ENCODE peak calls at places on chromosomes 13 and 19, in six cellular contexts. S, W, G, R, E and D are unnamed samples.

GRCh38 chr19:6590458-6591319 is at the start of gene CD70:
- DNase-seq in S (peak; percentile 50), G (no peak), R (peak; percentile 88), W (no peak), E (peak; percentile 79), D (peak; percentile 62)

GRCh38 chr13:23372264-23372905 is 61.1 kb downstream of the SACS start:
- DNase-seq in R (no peak), S (no peak), G (no peak), W (no peak), E (no peak), D (no peak)

GRCh38 chr19:18422530-18423191 is 3.5 kb downstream of the SSBP4 start:
- DNase-seq in W (no peak), S (no peak), G (no peak), E (no peak), R (no peak), D (no peak)

GRCh38 chr13:48233097-48233885 is at the start of gene ITM2B:
- DNase-seq in E (peak; percentile 74), G (peak; percentile 97), W (peak; percentile 87), R (no peak), S (peak; percentile 54), D (peak; percentile 43)

GRCh38 chr13:99062593-99062992 is 84.7 kb upstream of the DOCK9 start:
- DNase-seq in G (no peak), R (no peak), E (no peak), S (no peak), W (no peak), D (no peak)

GRCh38 chr19:6226444-6227155 is 53.2 kb downstream of the MLLT1 start:
- DNase-seq in R (no peak), G (peak; percentile 24), W (no peak), S (peak; percentile 14), E (no peak), D (no peak)

GRCh38 chr13:29801737-29802305 is 48.6 kb downstream of the UBL3 start:
- DNase-seq in S (no peak), W (no peak), R (no peak), E (no peak), G (no peak), D (no peak)

GRCh38 chr19:8161135-8161646 is 11.8 kb upstream of the FBN3 start:
- DNase-seq in R (peak; percentile 39), S (no peak), W (peak; percentile 68), E (no peak), G (peak; percentile 40), D (no peak)

GRCh38 chr13:74077847-74078246 is 56.4 kb downstream of the KLF12 start:
- DNase-seq in W (no peak), S (no peak), G (no peak), R (no peak), E (no peak), D (no peak)

GRCh38 chr13:34103854-34104253 is 285.9 kb downstream of the RFC3 start:
- DNase-seq in R (no peak), G (no peak), S (no peak), W (no peak), E (no peak), D (no peak)

GRCh38 chr13:50170447-50171037 is 155.3 kb downstream of the KCNRG start:
- DNase-seq in G (no peak), W (no peak), E (no peak), R (no peak), S (no peak), D (no peak)

GRCh38 chr19:6071103-6071485 is 39.2 kb downstream of the RFX2 start:
- DNase-seq in W (no peak), S (no peak), E (no peak), G (no peak), R (no peak), D (no peak)

GRCh38 chr19:12956446-12957388 is at the start of gene GADD45GIP1:
- DNase-seq in R (peak; percentile 41), S (peak; percentile 80), G (peak; percentile 94), E (peak; percentile 89), W (peak; percentile 84), D (peak; percentile 78)

GRCh38 chr19:2481466-2481865 is 5.5 kb downstream of the GADD45B start:
- DNase-seq in W (no peak), G (no peak), S (no peak), E (no peak), R (no peak), D (no peak)

GRCh38 chr13:113635709-113636108 is 22.3 kb downstream of the ATP4B start:
- DNase-seq in R (no peak), G (no peak), E (no peak), W (no peak), S (no peak), D (no peak)

GRCh38 chr19:33654840-33655508 is 33.2 kb downstream of the CHST8 start:
- DNase-seq in S (no peak), W (no peak), G (no peak), R (no peak), E (no peak), D (no peak)

GRCh38 chr19:41958367-41959055 is 610 bp downstream of the RABAC1 start:
- DNase-seq in W (peak; percentile 91), E (peak; percentile 97), G (peak; percentile 91), S (peak; percentile 91), R (no peak), D (peak; percentile 85)

GRCh38 chr13:61286148-61286745 is 129.4 kb downstream of the PCDH20 start:
- DNase-seq in E (peak; percentile 51), R (no peak), S (no peak), W (peak; percentile 4), G (peak; percentile 4), D (peak; percentile 4)

GRCh38 chr13:41919031-41919740 is 41.7 kb downstream of the VWA8 start:
- DNase-seq in R (no peak), W (no peak), G (no peak), S (no peak), E (no peak), D (no peak)

GRCh38 chr19:42268142-42268703 is 829 bp upstream of the CIC start:
- DNase-seq in G (peak; percentile 89), R (peak; percentile 98), E (peak; percentile 96), S (peak; percentile 90), W (peak; percentile 88), D (peak; percentile 87)

GRCh38 chr19:32138416-32138815 is 207.0 kb upstream of the ZNF507 start:
- DNase-seq in E (no peak), R (no peak), S (no peak), G (no peak), W (peak; percentile 21), D (no peak)

GRCh38 chr13:101691326-101691725 is 238.9 kb downstream of the ITGBL1 start:
- DNase-seq in G (no peak), S (no peak), W (no peak), R (no peak), E (no peak), D (no peak)

GRCh38 chr13:25213716-25214115 is 41.6 kb upstream of the AMER2 start:
- DNase-seq in S (no peak), W (no peak), R (no peak), G (no peak), E (no peak), D (no peak)
- TF ChIP-seq TAF1 in S (no peak), W (no peak), R (no peak), G (no peak), E (no peak), D (no peak)

GRCh38 chr19:54461201-54462071 is 2.1 kb downstream of the LENG9 start:
- DNase-seq in G (no peak), S (no peak), E (no peak), R (no peak), W (peak; percentile 6), D (no peak)
- TF ChIP-seq POLR2AphosphoS5 in G (no peak), S (no peak), E (no peak), R (peak; percentile 21), W (no peak), D (no peak)

GRCh38 chr19:15381429-15381828 is 1.8 kb upstream of the AKAP8 start:
- DNase-seq in W (no peak), R (no peak), G (no peak), S (no peak), E (no peak), D (no peak)

GRCh38 chr19:15379083-15379995 is at the start of gene AKAP8:
- DNase-seq in S (peak; percentile 97), G (peak; percentile 100), E (peak; percentile 97), W (peak; percentile 97), R (peak; percentile 94), D (peak; percentile 96)

GRCh38 chr19:15378529-15379082 is 981 bp downstream of the AKAP8 start:
- DNase-seq in R (no peak), G (peak; percentile 62), E (no peak), W (no peak), S (no peak), D (peak; percentile 63)

GRCh38 chr19:15381864-15382263 is 2.3 kb upstream of the AKAP8 start:
- DNase-seq in S (no peak), G (no peak), W (no peak), E (no peak), R (no peak), D (no peak)

DNA sequence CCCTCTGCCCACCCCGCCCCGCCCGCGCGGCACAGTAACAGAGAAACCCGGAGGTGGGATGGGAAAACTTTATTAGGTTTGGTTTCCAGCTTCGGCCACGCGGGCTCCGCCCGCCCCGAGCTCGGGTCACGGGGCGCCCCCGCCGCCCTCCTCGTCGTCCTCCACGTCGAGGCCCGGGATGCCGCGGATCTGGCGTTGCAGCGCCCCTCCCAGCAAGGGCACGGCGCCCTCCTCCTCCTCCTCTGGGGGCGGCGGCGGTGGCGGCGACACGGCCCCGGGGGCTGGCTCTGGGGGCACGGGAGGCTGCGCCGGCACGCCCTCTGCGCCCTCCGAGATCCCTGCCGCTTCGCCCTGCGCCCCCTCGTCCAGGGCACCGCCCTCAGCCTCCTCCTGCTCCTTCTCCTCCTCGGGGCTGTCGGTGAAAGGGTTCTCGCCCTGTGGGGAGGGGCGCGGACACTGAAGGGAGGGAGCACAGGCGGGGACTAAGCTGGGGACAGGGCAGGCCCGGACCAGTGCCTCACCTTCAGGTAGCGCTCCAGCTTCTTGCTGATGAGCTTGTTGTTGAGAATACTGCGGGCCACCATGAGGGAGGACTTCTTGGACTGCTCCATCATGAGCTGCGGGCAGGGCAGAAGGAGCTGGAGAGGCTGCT is 535 bp upstream of the AKAP8 start:
- DNase-seq in S (no peak), G (no peak), E (peak; percentile 89), W (peak; percentile 61), R (no peak), D (no peak)
- TF ChIP-seq TAF1 in S (no peak), G (no peak), E (no peak), W (no peak), R (no peak), D (no peak)

GRCh38 chr19:16087940-16088339 is 11.6 kb downstream of the TPM4 start:
- DNase-seq in S (no peak), W (no peak), G (no peak), R (no peak), E (no peak), D (no peak)
- TF ChIP-seq POLR2AphosphoS5 in S (peak; percentile 89), W (no peak), G (no peak), R (peak; percentile 59), E (no peak), D (peak; percentile 66)